ENCODE peak calls at places on chromosome 10, in four cellular contexts. One of them, this sample, is unnamed.

GRCh38 chr10:46514899-46515298 is 41.6 kb downstream of the GPRIN2 start:
- DNase-seq in CD8-positive, alpha-beta T cell: no peak
- DNase-seq in colonic mucosa: no peak
- DNase-seq in C1 segment of cervical spinal cord: no peak
- DNase-seq in this sample: no peak

GRCh38 chr10:72275351-72276012 is 1.8 kb downstream of the DDIT4 start:
- DNase-seq in C1 segment of cervical spinal cord: no peak
- DNase-seq in CD8-positive, alpha-beta T cell: no peak
- DNase-seq in colonic mucosa: peak
- DNase-seq in this sample: peak

GRCh38 chr10:43204394-43204942 is 62.4 kb downstream of the RASGEF1A start:
- DNase-seq in C1 segment of cervical spinal cord: no peak
- DNase-seq in colonic mucosa: no peak
- DNase-seq in CD8-positive, alpha-beta T cell: no peak
- DNase-seq in this sample: no peak

GRCh38 chr10:80204801-80205477 is 398 bp downstream of the ANXA11 start:
- DNase-seq in colonic mucosa: peak
- DNase-seq in C1 segment of cervical spinal cord: no peak
- DNase-seq in CD8-positive, alpha-beta T cell: peak
- DNase-seq in this sample: no peak

GRCh38 chr10:45580371-45580770 is 92.2 kb downstream of the ZFAND4 start:
- DNase-seq in CD8-positive, alpha-beta T cell: no peak
- DNase-seq in colonic mucosa: no peak
- DNase-seq in C1 segment of cervical spinal cord: no peak
- DNase-seq in this sample: no peak

GRCh38 chr10:77795426-77796055 is 131.0 kb downstream of the DLG5 start:
- DNase-seq in CD8-positive, alpha-beta T cell: no peak
- DNase-seq in colonic mucosa: no peak
- DNase-seq in C1 segment of cervical spinal cord: no peak
- DNase-seq in this sample: no peak

GRCh38 chr10:21505711-21506278 is 19.7 kb downstream of the SKIDA1 start:
- DNase-seq in colonic mucosa: no peak
- DNase-seq in CD8-positive, alpha-beta T cell: no peak
- DNase-seq in C1 segment of cervical spinal cord: no peak
- DNase-seq in this sample: no peak

GRCh38 chr10:102327641-102328040 is 67.9 kb upstream of the NFKB2 start:
- DNase-seq in colonic mucosa: no peak
- DNase-seq in CD8-positive, alpha-beta T cell: no peak
- DNase-seq in C1 segment of cervical spinal cord: no peak
- DNase-seq in this sample: no peak

GRCh38 chr10:48518926-48519730 is 85.7 kb downstream of the ARHGAP22 start:
- DNase-seq in C1 segment of cervical spinal cord: no peak
- DNase-seq in colonic mucosa: no peak
- DNase-seq in CD8-positive, alpha-beta T cell: no peak
- DNase-seq in this sample: peak

GRCh38 chr10:60098676-60099601 is 192.6 kb upstream of the CCDC6 start:
- DNase-seq in colonic mucosa: peak
- DNase-seq in CD8-positive, alpha-beta T cell: no peak
- DNase-seq in C1 segment of cervical spinal cord: no peak
- DNase-seq in this sample: no peak

GRCh38 chr10:101021239-101021638 is 9.7 kb downstream of the PDZD7 start:
- DNase-seq in C1 segment of cervical spinal cord: no peak
- DNase-seq in CD8-positive, alpha-beta T cell: no peak
- DNase-seq in colonic mucosa: no peak
- DNase-seq in this sample: no peak

GRCh38 chr10:86200269-86200668 is 166.3 kb downstream of the GRID1 start:
- DNase-seq in CD8-positive, alpha-beta T cell: no peak
- DNase-seq in C1 segment of cervical spinal cord: no peak
- DNase-seq in colonic mucosa: no peak
- DNase-seq in this sample: no peak

GRCh38 chr10:100508691-100509150 is 10.9 kb downstream of the SEC31B start:
- DNase-seq in CD8-positive, alpha-beta T cell: peak
- DNase-seq in C1 segment of cervical spinal cord: no peak
- DNase-seq in colonic mucosa: no peak
- DNase-seq in this sample: peak

GRCh38 chr10:49001402-49001801 is 61.8 kb upstream of the LRRC18 start:
- DNase-seq in CD8-positive, alpha-beta T cell: no peak
- DNase-seq in colonic mucosa: no peak
- DNase-seq in C1 segment of cervical spinal cord: no peak
- DNase-seq in this sample: no peak